ENCODE peak calls at places on chromosomes 12 and 14, in five cellular contexts. H is endothelial cell of umbilical vein; U is CD8-positive, alpha-beta T cell; W is transverse colon; V is WERI-Rb-1. S is an unnamed sample.

GRCh38 chr14:33676135-33676566 is 274.7 kb downstream of the EGLN3 start:
- DNase-seq in H (peak; percentile 26), U (no peak), W (peak; percentile 10), V (peak; percentile 84), S (peak; percentile 17)

GRCh38 chr14:22871962-22872832 is 657 bp downstream of the LRP10 start:
- DNase-seq in H (peak; percentile 87), U (peak; percentile 73), W (peak; percentile 92), V (peak; percentile 89), S (peak; percentile 88)

GRCh38 chr14:59126714-59127436 is 61.6 kb upstream of the DAAM1 start:
- DNase-seq in H (peak; percentile 64), U (peak; percentile 13), W (no peak), V (no peak), S (peak; percentile 66)

GRCh38 chr14:72443991-72444431 is 449.9 kb downstream of the DPF3 start:
- DNase-seq in H (no peak), U (no peak), W (no peak), V (peak; percentile 68), S (peak; percentile 36)

GRCh38 chr14:58131386-58131785 is 20.6 kb downstream of the ARMH4 start:
- DNase-seq in H (no peak), U (no peak), W (no peak), V (peak; percentile 18), S (no peak)

GRCh38 chr12:120116792-120117651 is 469 bp upstream of the RAB35 start:
- DNase-seq in H (peak; percentile 96), U (peak; percentile 98), W (peak; percentile 97), V (peak; percentile 96), S (peak; percentile 95)

GRCh38 chr14:36099619-36100018 is 76.9 kb downstream of the PTCSC3 start:
- DNase-seq in H (no peak), U (no peak), W (no peak), V (no peak), S (no peak)

GRCh38 chr14:103488071-103488470 is 34.6 kb downstream of the CKB start:
- DNase-seq in H (no peak), U (no peak), W (no peak), V (no peak), S (no peak)

GRCh38 chr14:77478029-77478428 is 20.1 kb downstream of the AHSA1 start:
- DNase-seq in H (no peak), U (no peak), W (no peak), V (no peak), S (no peak)

GRCh38 chr12:108561852-108562347 is 496 bp upstream of the ISCU start:
- DNase-seq in H (no peak), U (no peak), W (no peak), V (no peak), S (no peak)

GRCh38 chr12:17108877-17109520 is 503.0 kb upstream of the LMO3 start:
- DNase-seq in H (no peak), U (no peak), W (no peak), V (no peak), S (no peak)

GRCh38 chr14:67396381-67396965 is 15.5 kb downstream of the PLEK2 start:
- DNase-seq in H (no peak), U (no peak), W (no peak), V (no peak), S (no peak)

GRCh38 chr14:68137704-68138619 is 318.4 kb downstream of the RAD51B start:
- DNase-seq in H (peak; percentile 12), U (no peak), W (peak; percentile 36), V (no peak), S (peak; percentile 52)

GRCh38 chr12:132834181-132834711 is 5.6 kb upstream of the GOLGA3 start:
- DNase-seq in H (no peak), U (peak; percentile 27), W (no peak), V (no peak), S (peak; percentile 15)

GRCh38 chr12:31217356-31218130 is 108.4 kb downstream of the SINHCAF start:
- DNase-seq in H (no peak), U (no peak), W (no peak), V (no peak), S (no peak)

GRCh38 chr14:48274826-48275225 is 599.4 kb upstream of the MDGA2 start:
- DNase-seq in H (no peak), U (no peak), W (no peak), V (no peak), S (no peak)

GRCh38 chr12:6231359-6232268 is 31.4 kb downstream of the CD9 start:
- DNase-seq in H (no peak), U (no peak), W (no peak), V (no peak), S (peak; percentile 55)
- H3K27ac ChIP-seq in H (no peak overlapping the region), U (no peak overlapping the region), W (peak overlapping the region; percentile 93), V (no peak overlapping the region), S (peak overlapping the region; percentile 66)

GRCh38 chr12:109987615-109988014 is 8.6 kb downstream of the GIT2 start:
- DNase-seq in H (no peak), U (no peak), W (no peak), V (no peak), S (no peak)

GRCh38 chr12:109988274-109988673 is 7.9 kb downstream of the GIT2 start:
- DNase-seq in H (no peak), U (no peak), W (no peak), V (no peak), S (no peak)

GRCh38 chr12:109988903-109989302 is 7.3 kb downstream of the GIT2 start:
- DNase-seq in H (peak; percentile 80), U (no peak), W (no peak), V (no peak), S (no peak)

GRCh38 chr12:109991586-109991985 is 4.6 kb downstream of the GIT2 start:
- DNase-seq in H (no peak), U (no peak), W (no peak), V (no peak), S (no peak)

DNA sequence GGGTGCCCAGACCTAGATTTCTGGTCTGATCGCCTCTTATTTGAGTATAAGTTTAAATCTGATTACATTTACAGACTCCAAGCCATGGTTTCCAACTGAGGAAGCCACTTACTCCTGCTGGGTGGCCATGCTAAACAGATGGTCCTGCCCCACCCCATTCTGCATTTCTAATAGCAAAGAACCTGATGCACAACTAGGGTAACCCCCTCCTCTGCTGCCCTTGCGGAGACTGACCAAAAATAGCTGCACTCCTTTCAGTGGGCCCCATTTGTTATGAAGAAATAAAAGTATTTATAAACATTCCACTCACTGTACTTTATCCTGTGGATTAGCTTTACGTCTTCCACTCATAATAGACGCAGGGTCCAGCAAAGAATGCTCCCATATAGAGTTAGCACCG is 6.8 kb downstream of the GIT2 start:
- DNase-seq in H (no peak), U (no peak), W (no peak), V (peak; percentile 62), S (no peak)
- H3K36me3 ChIP-seq in H (no peaks in the 10 kb centered on the region), U (peaks cover 28% of the 10 kb centered on the region), W (peaks cover 59% of the 10 kb centered on the region), V (peaks cover 42% of the 10 kb centered on the region), S (peaks cover 14% of the 10 kb centered on the region)

GRCh38 chr14:34931206-34931605 is 51.6 kb upstream of the SRP54 start:
- DNase-seq in H (peak; percentile 83), U (peak; percentile 41), W (peak; percentile 20), V (no peak), S (peak; percentile 40)
- H3K27ac ChIP-seq in H (peak overlapping the region; percentile 48), U (peak overlapping the region; percentile 87), W (peak overlapping the region; percentile 65), V (no peak overlapping the region), S (no peak overlapping the region)

DNA sequence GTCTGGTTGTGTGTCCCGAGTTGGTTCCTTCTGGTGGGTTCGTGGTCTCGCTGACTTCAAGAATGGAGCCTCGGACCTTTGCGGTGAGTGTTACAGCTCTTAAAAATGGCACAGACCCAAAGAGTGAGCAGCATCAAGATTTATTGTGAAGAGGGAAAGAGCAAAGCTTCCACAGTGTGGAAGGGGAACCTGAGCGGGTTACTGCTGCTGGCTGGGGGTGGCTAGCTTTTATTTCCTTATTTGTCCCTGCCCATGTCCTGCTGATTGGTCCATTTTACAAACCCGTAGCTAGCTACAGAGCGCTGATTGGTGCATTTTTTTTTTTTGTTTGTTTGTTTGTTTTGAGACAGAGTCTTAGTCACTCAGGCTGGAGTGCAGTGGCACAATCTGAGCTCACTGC is 29.3 kb downstream of the FGF6 start:
- DNase-seq in H (no peak), U (no peak), W (no peak), V (no peak), S (no peak)
- H3K36me3 ChIP-seq in H (no peaks in the 10 kb centered on the region), U (no peaks in the 10 kb centered on the region), W (no peaks in the 10 kb centered on the region), V (no peaks in the 10 kb centered on the region), S (no peaks in the 10 kb centered on the region)